ENCODE peak calls at places on chromosomes 11 and 22, in five cellular contexts. G is NCI-H510A, C is heart right ventricle, P is GM12892, S is ELF-1. Q is an unnamed sample.

GRCh38 chr22:29925402-29925801 is 42.4 kb downstream of the MTMR3 start:
- DNase-seq in G (no peak), C (no peak), P (no peak), S (no peak), Q (no peak)

GRCh38 chr11:20444537-20444936 is 57.0 kb downstream of the PRMT3 start:
- DNase-seq in G (no peak), C (no peak), P (no peak), S (no peak), Q (no peak)

GRCh38 chr11:72741429-72741833 is 10.8 kb downstream of the ARAP1 start:
- DNase-seq in G (no peak), C (no peak), P (no peak), S (peak; percentile 82), Q (peak; percentile 56)

GRCh38 chr11:121328213-121328966 is 35.8 kb downstream of the SC5D start:
- DNase-seq in G (no peak), C (no peak), P (no peak), S (no peak), Q (no peak)

GRCh38 chr11:85694385-85694980 is 8.5 kb upstream of the CCDC89 start:
- DNase-seq in G (no peak), C (no peak), P (no peak), S (no peak), Q (peak; percentile 74)

GRCh38 chr11:61162092-61162935 is 1.1 kb upstream of the VPS37C start:
- DNase-seq in G (peak; percentile 50), C (no peak), P (no peak), S (no peak), Q (peak; percentile 59)

GRCh38 chr11:12331239-12331874 is 46.0 kb upstream of the PARVA start:
- DNase-seq in G (peak; percentile 46), C (peak; percentile 88), P (no peak), S (peak; percentile 82), Q (peak; percentile 89)

GRCh38 chr11:108693852-108694251 is 29.0 kb downstream of the DDX10 start:
- DNase-seq in G (no peak), C (no peak), P (no peak), S (no peak), Q (peak; percentile 72)

GRCh38 chr11:121117753-121118152 is 16.7 kb downstream of the TECTA start:
- DNase-seq in G (no peak), C (no peak), P (no peak), S (no peak), Q (no peak)

GRCh38 chr11:58086528-58086927 is 38.8 kb downstream of the OR9I1 start:
- DNase-seq in G (no peak), C (no peak), P (no peak), S (no peak), Q (no peak)

GRCh38 chr22:24681236-24681635 is 78.2 kb downstream of the GGT1 start:
- DNase-seq in G (no peak), C (no peak), P (no peak), S (no peak), Q (peak; percentile 67)

GRCh38 chr22:23192558-23192957 is 12.2 kb downstream of the BCR start:
- DNase-seq in G (no peak), C (no peak), P (no peak), S (no peak), Q (no peak)

GRCh38 chr22:50143096-50143495 is 27.4 kb upstream of the PANX2 start:
- DNase-seq in G (no peak), C (no peak), P (no peak), S (no peak), Q (no peak)

GRCh38 chr11:62933775-62934495 is 12.8 kb upstream of the CHRM1 start:
- DNase-seq in G (no peak), C (no peak), P (no peak), S (no peak), Q (no peak)

Q was measured in EH.